ENCODE peak calls at places on chromosomes 1 and 21, in six cellular contexts. J, X, E, G, L and A are unnamed samples.

GRCh38 chr1:3787347-3787710 is 9.0 kb downstream of the LRRC47 start:
- DNase-seq in G (no peak), X (no peak), L (no peak), J (no peak), E (no peak), A (no peak)

GRCh38 chr1:17531682-17532487 is 7.6 kb upstream of the ARHGEF10L start:
- DNase-seq in X (no peak), L (no peak), J (no peak), G (no peak), E (no peak), A (no peak)

GRCh38 chr1:202249846-202250245 is 56.2 kb downstream of the LGR6 start:
- DNase-seq in G (no peak), E (no peak), X (no peak), L (no peak), J (no peak), A (no peak)

GRCh38 chr1:53660666-53661065 is 78.3 kb downstream of the GLIS1 start:
- DNase-seq in L (no peak), E (no peak), G (no peak), J (no peak), X (no peak), A (no peak)

GRCh38 chr21:27077501-27077900 is 110.6 kb upstream of the ADAMTS5 start:
- DNase-seq in J (no peak), X (no peak), E (no peak), G (no peak), L (no peak), A (no peak)

GRCh38 chr1:115685029-115685705 is 43.4 kb downstream of the VANGL1 start:
- DNase-seq in E (no peak), X (no peak), L (no peak), G (no peak), J (no peak), A (no peak)

GRCh38 chr1:221487781-221488520 is 253.9 kb downstream of the DUSP10 start:
- DNase-seq in G (no peak), J (peak), E (no peak), L (no peak), X (no peak), A (no peak)

GRCh38 chr1:235407419-235407818 is 40.2 kb downstream of the TBCE start:
- DNase-seq in J (no peak), E (no peak), L (no peak), G (no peak), X (no peak), A (no peak)

GRCh38 chr1:115466433-115466832 is 128.4 kb upstream of the NGF start:
- DNase-seq in G (no peak), X (peak), L (no peak), E (no peak), J (no peak), A (no peak)

GRCh38 chr1:207495816-207496792 is at the start of gene CR1:
- DNase-seq in G (no peak), X (peak), E (no peak), J (no peak), L (no peak), A (peak)

DNA sequence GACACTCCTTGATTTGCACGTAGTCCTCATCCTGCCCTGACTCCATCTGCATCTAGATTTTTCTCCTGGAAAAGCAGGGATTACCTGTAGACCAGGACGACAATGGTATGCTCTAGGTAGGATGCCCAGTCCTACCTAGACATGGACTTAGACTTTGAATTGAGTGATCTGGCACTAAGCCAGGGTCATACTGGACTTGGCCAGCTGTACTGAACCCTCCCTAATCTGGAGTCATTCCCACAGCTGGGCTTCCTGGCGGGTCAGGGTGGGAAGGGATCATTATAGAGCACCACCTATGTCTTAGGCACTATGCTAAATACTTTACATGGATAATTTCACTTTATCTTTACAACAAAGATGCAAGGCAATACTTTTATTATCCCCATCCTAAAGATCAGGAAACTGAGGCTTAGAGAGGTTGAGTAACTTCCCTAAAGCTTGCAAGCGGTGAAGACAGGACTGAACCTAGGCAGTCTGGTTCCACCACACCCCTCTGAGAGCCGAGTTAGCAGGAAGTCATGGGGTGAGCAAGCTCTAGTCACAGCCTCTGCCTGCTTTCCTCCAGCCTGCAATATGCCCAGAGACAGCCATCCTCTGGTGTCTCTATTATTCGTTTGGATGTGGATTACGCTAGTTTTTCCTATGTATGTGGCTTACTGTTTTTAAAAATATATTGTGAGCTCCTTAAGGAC is 89.5 kb downstream of the DTL start:
- DNase-seq in X (no peak), G (no peak), J (no peak), E (no peak), L (no peak), A (peak)
- TF ChIP-seq MYC in X (no peak), G (no peak), J (no peak), E (no peak), L (no peak), A (no peak)

GRCh38 chr1:43499882-43500281 is 30.8 kb upstream of the PTPRF start:
- DNase-seq in L (peak), G (no peak), E (no peak), J (no peak), X (peak), A (no peak)
- TF ChIP-seq CTCF in L (peak), G (no peak), E (no peak), J (no peak), X (peak), A (no peak)

GRCh38 chr1:111202366-111202706 is 1.9 kb upstream of the DENND2D start:
- DNase-seq in L (no peak), J (no peak), X (no peak), G (no peak), E (no peak), A (no peak)
- H3K4me3 ChIP-seq in L (no peak), J (no peak), X (no peak), G (peak), E (no peak), A (no peak)

GRCh38 chr1:55279627-55280026 is 64.5 kb upstream of the USP24 start:
- DNase-seq in J (no peak), L (no peak), X (no peak), G (no peak), E (no peak), A (no peak)

GRCh38 chr1:55278378-55278777 is 63.2 kb upstream of the USP24 start:
- DNase-seq in X (no peak), L (peak), J (no peak), E (no peak), G (no peak), A (no peak)

GRCh38 chr1:55277377-55278130 is 62.4 kb upstream of the USP24 start:
- DNase-seq in X (peak), E (peak), L (peak), J (peak), G (peak), A (peak)

GRCh38 chr1:55282058-55282457 is 66.9 kb upstream of the USP24 start:
- DNase-seq in L (no peak), E (no peak), J (no peak), G (no peak), X (no peak), A (no peak)

DNA sequence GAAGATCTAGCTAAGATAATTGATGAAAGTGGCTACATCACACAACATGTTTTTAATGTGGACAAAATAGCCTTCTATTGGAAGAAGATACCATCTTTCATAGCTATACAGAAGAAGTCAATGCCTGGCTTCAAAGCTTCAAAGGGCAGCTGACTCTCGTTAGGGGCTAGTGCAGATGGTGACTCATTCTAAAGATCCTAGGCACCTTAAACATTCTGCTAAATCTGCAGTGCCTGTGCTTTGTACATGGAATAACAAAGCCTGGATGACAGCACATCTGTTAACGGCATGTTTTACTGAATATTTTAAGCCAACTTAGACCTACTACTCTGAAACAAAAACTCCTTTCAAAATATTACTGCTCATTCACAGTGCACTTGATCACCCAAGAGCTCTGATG is 65.6 kb upstream of the USP24 start:
- DNase-seq in E (no peak), X (no peak), J (no peak), G (no peak), L (no peak), A (no peak)
- TF ChIP-seq MYC in E (no peak), X (no peak), J (no peak), G (no peak), L (no peak), A (no peak)